ENCODE peak calls at places on chromosomes 1 and 21, in four cellular contexts. P is fibroblast of pulmonary artery, F is AG10803, G is left lung. V is an unnamed sample.
A peak's percentile ranks its signal among the peaks of the same experiment; 100 is the strongest.

GRCh38 chr1:63911049-63911448 is 137.2 kb downstream of the ROR1 start:
- DNase-seq in G (no peak), F (no peak), P (no peak), V (no peak)

GRCh38 chr1:89901957-89902669 is 81.3 kb downstream of the LRRC8D start:
- DNase-seq in P (no peak), G (no peak), F (no peak), V (no peak)

GRCh38 chr1:183812111-183812510 is 7.2 kb downstream of the RGL1 start:
- DNase-seq in G (no peak), F (no peak), P (peak; percentile 39), V (no peak)

GRCh38 chr1:185551008-185551407 is 183.2 kb upstream of the HMCN1 start:
- DNase-seq in P (no peak), F (no peak), G (peak; percentile 65), V (no peak)

GRCh38 chr1:25875856-25876692 is 566 bp upstream of the PAQR7 start:
- DNase-seq in F (no peak), P (no peak), G (no peak), V (no peak)

GRCh38 chr1:18890704-18891103 is 11.7 kb downstream of the ALDH4A1 start:
- DNase-seq in F (peak; percentile 76), P (peak; percentile 26), G (no peak), V (no peak)

GRCh38 chr1:212637902-212638301 is 29.3 kb downstream of the ATF3 start:
- DNase-seq in G (no peak), P (no peak), F (peak; percentile 47), V (peak; percentile 65)

GRCh38 chr1:63523738-63524137 is 413 bp downstream of the EFCAB7 start:
- DNase-seq in P (no peak), G (no peak), F (peak; percentile 20), V (no peak)

GRCh38 chr1:23638188-23638619 is 53.4 kb upstream of the RPL11 start:
- DNase-seq in G (peak; percentile 15), P (no peak), F (no peak), V (peak; percentile 42)

GRCh38 chr1:29197590-29197924 is 15.9 kb upstream of the SRSF4 start:
- DNase-seq in P (peak; percentile 57), F (peak; percentile 50), G (no peak), V (peak; percentile 53)

GRCh38 chr1:40902634-40902897 is 40.4 kb upstream of the CITED4 start:
- DNase-seq in P (no peak), F (no peak), G (no peak), V (no peak)

GRCh38 chr1:227574926-227575325 is 11.6 kb downstream of the ZNF678 start:
- DNase-seq in F (no peak), P (no peak), G (no peak), V (no peak)

GRCh38 chr1:3611170-3612019 is at the start of gene MEGF6:
- DNase-seq in F (no peak), P (no peak), G (peak; percentile 95), V (no peak)

GRCh38 chr1:22431965-22432364 is 19.7 kb upstream of the ZBTB40 start:
- DNase-seq in P (no peak), F (no peak), G (no peak), V (no peak)

GRCh38 chr1:2110738-2111673 is 60.8 kb downstream of the PRKCZ start:
- DNase-seq in F (no peak), P (no peak), G (peak; percentile 47), V (no peak)

GRCh38 chr1:1347663-1348419 is 1.4 kb downstream of the DVL1 start:
- DNase-seq in G (peak; percentile 84), P (no peak), F (no peak), V (no peak)

GRCh38 chr1:225762002-225762441 is 15.6 kb upstream of the SRP9 start:
- DNase-seq in F (no peak), G (no peak), P (peak; percentile 42), V (peak; percentile 52)

GRCh38 chr1:101235696-101236545 is 898 bp upstream of the S1PR1 start:
- DNase-seq in P (peak; percentile 61), G (peak; percentile 87), F (peak; percentile 46), V (peak; percentile 32)

DNA sequence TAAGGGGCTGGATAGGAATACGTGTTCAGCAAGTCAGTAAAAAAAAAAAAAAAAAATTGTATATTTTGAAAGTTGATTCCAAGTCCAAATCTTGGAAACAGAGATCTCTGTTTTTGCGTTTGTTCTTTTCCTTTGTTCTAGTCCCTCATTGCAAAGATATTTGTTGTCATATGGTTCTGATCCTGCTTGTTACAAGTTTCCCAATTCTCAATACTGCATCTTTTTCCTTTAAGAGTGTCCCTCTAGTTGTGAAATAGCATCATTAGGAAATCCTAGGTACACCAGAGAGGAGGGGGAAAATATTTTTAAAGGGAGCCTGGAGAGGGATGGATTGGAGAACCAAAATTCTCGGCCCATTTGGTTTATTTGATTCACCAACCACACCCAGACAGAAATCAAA is 152.2 kb upstream of the C1orf105 start:
- DNase-seq in P (no peak), G (no peak), F (peak; percentile 77), V (peak; percentile 56)
- TF ChIP-seq CTCF in P (no peak), G (no peak), F (no peak), V (no peak)

GRCh38 chr1:243287128-243287470 is 31.3 kb downstream of the SDCCAG8 start:
- DNase-seq in F (no peak), G (no peak), P (peak; percentile 21), V (peak; percentile 58)
- H3K4me3 ChIP-seq in F (no peak overlapping the region), G (no peak overlapping the region), P (no peak overlapping the region), V (no peak overlapping the region)

DNA sequence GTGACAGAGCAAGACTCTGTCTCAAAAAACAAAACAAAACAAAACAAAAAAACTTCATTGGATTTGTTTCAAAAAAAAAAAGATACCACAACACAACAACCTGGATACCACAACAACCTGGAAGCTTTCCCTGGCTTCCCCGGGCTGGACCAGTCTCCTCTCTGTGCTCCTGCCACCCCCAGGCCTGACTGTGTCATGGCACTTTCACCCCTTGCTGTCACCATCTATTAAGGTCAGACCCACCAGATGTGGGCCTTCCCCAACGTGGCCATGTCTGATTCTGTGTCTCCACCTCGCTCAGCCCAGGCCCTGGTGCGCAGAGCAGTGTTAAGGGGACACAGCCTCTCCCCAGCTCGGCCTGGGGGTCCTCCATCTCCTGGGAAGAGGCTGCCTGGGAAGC is 28.3 kb upstream of the ACOT11 start:
- DNase-seq in P (no peak), G (no peak), F (no peak), V (no peak)
- TF ChIP-seq CTCF in P (peak; percentile 23), G (no peak), F (peak; percentile 8), V (no peak)

DNA sequence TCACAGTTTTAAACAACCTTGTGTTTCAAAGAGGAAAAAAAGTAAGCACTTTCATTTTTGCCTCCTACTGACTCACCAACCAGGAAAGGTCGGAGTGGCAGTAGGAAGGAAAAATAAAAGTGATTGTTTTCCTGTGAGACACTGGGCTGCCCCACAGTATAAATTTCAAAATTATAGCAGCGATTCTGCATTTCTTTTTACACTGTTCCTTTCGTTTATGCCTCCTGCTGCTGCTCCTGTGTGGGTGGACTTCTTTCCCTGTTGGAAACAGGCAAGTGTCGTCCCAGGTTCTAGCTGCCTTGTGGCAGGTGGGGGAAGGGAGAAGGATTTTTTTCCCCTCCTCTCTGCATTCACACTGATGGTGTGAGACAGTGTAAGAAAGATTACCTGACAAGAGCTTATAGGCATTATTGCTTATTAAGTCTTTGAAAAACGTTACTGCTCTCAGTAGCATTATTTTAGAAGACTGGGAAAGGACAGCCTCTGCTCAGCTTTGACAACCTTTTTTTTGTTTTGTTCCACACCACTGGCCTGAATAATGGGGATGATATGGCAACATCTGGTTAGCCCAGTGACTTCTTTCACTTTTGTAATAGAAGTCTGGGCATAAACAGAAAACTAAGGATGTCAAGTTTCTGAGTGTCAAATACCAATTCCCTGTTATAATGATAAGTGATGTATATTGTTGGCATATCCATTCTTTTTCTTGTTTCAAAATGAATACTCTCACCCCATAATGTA is 77.9 kb downstream of the NEK7 start:
- DNase-seq in P (peak; percentile 52), F (no peak), G (no peak), V (peak; percentile 56)
- H3K4me3 ChIP-seq in P (peak overlapping the region; percentile 55), F (peak overlapping the region; percentile 3), G (peak overlapping the region; percentile 10), V (peak overlapping the region; percentile 34)

GRCh38 chr1:202689493-202690342 is 20.5 kb downstream of the SYT2 start:
- DNase-seq in G (no peak), F (no peak), P (no peak), V (no peak)

GRCh38 chr1:202694354-202694753 is 15.9 kb downstream of the SYT2 start:
- DNase-seq in G (no peak), P (no peak), F (no peak), V (no peak)

GRCh38 chr1:202689082-202689481 is 21.2 kb downstream of the SYT2 start:
- DNase-seq in F (no peak), P (no peak), G (no peak), V (no peak)

GRCh38 chr1:202691846-202692245 is 18.4 kb downstream of the SYT2 start:
- DNase-seq in P (no peak), F (no peak), G (no peak), V (no peak)

DNA sequence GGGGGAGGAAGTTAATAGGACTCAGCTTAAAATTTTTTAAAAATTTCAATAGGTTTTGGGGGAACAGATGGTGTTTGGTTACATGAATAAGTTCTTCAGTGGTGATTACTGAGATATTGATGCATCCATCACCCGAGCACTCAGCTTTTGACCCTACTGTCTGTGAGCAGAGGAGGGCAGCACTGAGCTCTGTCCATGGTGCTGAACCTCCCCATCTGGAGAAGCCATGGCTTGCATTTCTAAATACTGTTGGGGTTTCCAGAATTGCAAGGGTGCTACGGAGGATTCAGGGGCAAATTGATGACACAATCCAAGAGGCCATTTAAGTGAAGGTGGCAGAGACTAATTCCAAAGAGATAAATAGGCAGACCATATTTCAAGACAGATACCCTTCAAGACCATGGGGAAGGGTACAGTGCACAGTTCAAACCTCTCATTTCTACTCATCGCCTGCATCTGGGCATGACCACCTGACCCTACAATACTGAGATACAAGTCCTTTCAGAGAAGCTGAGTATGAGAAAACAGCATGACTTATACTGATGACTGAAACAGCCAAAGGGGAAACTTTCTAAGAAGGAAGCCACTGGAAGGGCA is 17.2 kb downstream of the SYT2 start:
- DNase-seq in G (no peak), P (peak; percentile 80), F (peak; percentile 62), V (peak; percentile 67)
- TF ChIP-seq CTCF in G (no peak), P (peak; percentile 41), F (peak; percentile 51), V (peak; percentile 29)

DNA sequence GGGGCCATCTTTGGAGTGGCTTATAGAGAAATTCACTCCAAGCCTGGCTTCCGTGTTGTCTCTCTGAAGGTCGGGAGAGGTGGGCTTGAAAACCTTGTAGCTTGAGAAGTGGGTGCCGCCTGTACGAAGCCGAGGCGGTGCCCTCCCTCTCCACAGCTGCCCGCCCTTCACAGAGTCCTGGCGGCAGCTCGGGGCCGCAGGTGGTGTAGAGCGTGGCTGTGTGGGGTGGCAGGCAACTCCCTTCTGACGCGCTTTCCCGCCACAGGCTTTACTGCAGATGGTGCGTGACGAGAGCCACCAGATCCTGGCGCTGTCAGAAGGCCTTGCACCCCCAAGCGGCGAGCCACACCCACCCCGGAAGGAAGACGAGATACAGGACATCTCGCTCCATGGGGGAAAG is 33.1 kb upstream of the DIP2A start:
- DNase-seq in P (no peak), G (no peak), F (no peak), V (no peak)
- H3K4me3 ChIP-seq in P (no peak overlapping the region), G (no peak overlapping the region), F (no peak overlapping the region), V (no peak overlapping the region)

GRCh38 chr1:38500352-38500751 is 359.2 kb downstream of the RRAGC start:
- DNase-seq in P (peak; percentile 1), F (no peak), G (no peak), V (no peak)
- TF ChIP-seq CTCF in P (peak; percentile 19), F (peak; percentile 42), G (peak; percentile 15), V (peak; percentile 33)

V was measured in fibroblast of mammary gland.